ENCODE peak calls at places on chromosomes 5 and 9, in eight cellular contexts. C is endothelial cell of umbilical vein, S is mesenchymal stem cell, R is lower lobe of right lung, L is right cardiac atrium, U is brain microvascular endothelial cell, M is HCT116, W is ovary. Y is an unnamed sample.

GRCh38 chr5:157989296-157989695 is 130.4 kb upstream of the CLINT1 start:
- DNase-seq in L (no peak), M (no peak), W (no peak), U (peak; percentile 12), C (no peak), R (no peak), S (no peak), Y (no peak)

GRCh38 chr5:1517838-1518237 is 5.9 kb downstream of the LPCAT1 start:
- DNase-seq in R (peak; percentile 52), W (peak; percentile 10), S (no peak), U (no peak), C (no peak), L (peak; percentile 50), M (no peak), Y (no peak)

GRCh38 chr9:124257865-124258764 is at the start of gene NEK6:
- DNase-seq in L (peak; percentile 80), C (peak; percentile 32), R (peak; percentile 73), S (peak; percentile 75), W (peak; percentile 62), U (no peak), M (no peak), Y (no peak)

GRCh38 chr5:137666109-137666850 is 69.6 kb downstream of the KLHL3 start:
- DNase-seq in M (no peak), L (peak; percentile 53), W (no peak), S (no peak), C (peak; percentile 53), R (no peak), U (peak; percentile 50), Y (no peak)

GRCh38 chr9:12973702-12974101 is 198.9 kb downstream of the LURAP1L start:
- DNase-seq in M (no peak), R (no peak), C (no peak), U (no peak), L (no peak), S (no peak), W (no peak), Y (no peak)

GRCh38 chr9:136572003-136572595 is 26.3 kb upstream of the NOTCH1 start:
- DNase-seq in C (no peak), S (peak; percentile 72), M (no peak), U (peak; percentile 69), W (no peak), L (peak; percentile 85), R (no peak), Y (no peak)

GRCh38 chr5:139524446-139524845 is 36.7 kb upstream of the UBE2D2 start:
- DNase-seq in L (no peak), M (no peak), W (no peak), R (no peak), U (no peak), S (no peak), C (no peak), Y (no peak)

GRCh38 chr5:67160985-67161384 is 35.6 kb downstream of the CD180 start:
- DNase-seq in U (peak; percentile 27), R (no peak), M (no peak), S (no peak), W (no peak), C (no peak), L (no peak), Y (no peak)

GRCh38 chr5:10856646-10857332 is 95.8 kb upstream of the DAP start:
- DNase-seq in R (no peak), S (peak; percentile 84), L (peak; percentile 80), C (peak; percentile 30), U (peak; percentile 73), W (peak; percentile 71), M (no peak), Y (no peak)

GRCh38 chr9:20236676-20237075 is 385.6 kb downstream of the MLLT3 start:
- DNase-seq in R (no peak), M (no peak), C (no peak), S (no peak), L (no peak), W (no peak), U (no peak), Y (no peak)

GRCh38 chr5:140964356-140964755 is 1.9 kb upstream of the PCDHAC2 start:
- DNase-seq in C (no peak), L (no peak), W (no peak), U (no peak), M (no peak), R (no peak), S (no peak), Y (no peak)

GRCh38 chr9:128371622-128372117 is 496 bp downstream of the URM1 start:
- DNase-seq in S (no peak), R (no peak), W (no peak), L (no peak), U (no peak), M (no peak), C (peak; percentile 37), Y (no peak)

GRCh38 chr5:103295871-103296270 is 37.3 kb downstream of the MACIR start:
- DNase-seq in R (no peak), S (no peak), W (no peak), U (no peak), M (no peak), C (no peak), L (no peak), Y (no peak)

GRCh38 chr5:170917113-170917512 is 55.3 kb downstream of the RANBP17 start:
- DNase-seq in R (no peak), U (no peak), S (no peak), W (no peak), L (no peak), M (no peak), C (peak; percentile 6), Y (no peak)

GRCh38 chr5:109453251-109453650 is 43.5 kb upstream of the PJA2 start:
- DNase-seq in L (no peak), W (no peak), U (no peak), C (no peak), M (no peak), S (peak; percentile 48), R (no peak), Y (no peak)

GRCh38 chr5:178986326-178986960 is 8.7 kb downstream of the GRM6 start:
- DNase-seq in L (no peak), U (no peak), C (no peak), R (no peak), S (no peak), M (no peak), W (no peak), Y (no peak)

DNA sequence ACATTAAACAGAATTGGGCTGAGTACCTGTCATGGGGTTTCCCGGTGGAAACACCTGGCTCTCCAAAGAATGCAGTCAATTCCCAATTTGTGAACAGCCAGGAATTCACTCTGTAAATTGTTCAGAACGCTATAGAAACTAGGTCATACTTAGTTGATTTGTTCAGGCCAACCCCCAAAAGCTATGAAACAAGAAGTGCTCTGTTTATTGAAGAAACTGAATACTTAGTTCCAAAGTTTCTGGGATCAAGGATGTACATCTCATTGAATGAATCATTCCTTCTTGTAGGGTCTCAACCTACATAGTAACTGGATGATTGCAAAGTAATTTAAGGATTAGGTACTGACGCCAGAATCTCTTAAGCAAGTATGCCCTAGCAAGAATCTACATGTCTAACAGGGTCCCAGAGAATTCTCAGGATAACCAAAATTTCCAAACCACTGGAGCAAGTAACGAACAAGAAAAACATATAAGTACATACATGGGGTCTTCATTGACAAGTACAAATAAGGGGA is 659 bp upstream of the TUSC1 start:
- DNase-seq in S (no peak), M (no peak), R (no peak), L (no peak), U (no peak), W (no peak), C (peak; percentile 3), Y (no peak)
- H3K4me3 ChIP-seq in S (peak overlapping the region; percentile 81), M (no peak overlapping the region), R (peak overlapping the region; percentile 88), L (peak overlapping the region; percentile 63), U (peak overlapping the region; percentile 67), W (peak overlapping the region; percentile 58), C (peak overlapping the region; percentile 68), Y (peak overlapping the region; percentile 99)

GRCh38 chr9:126880226-126880946 is 19.9 kb downstream of the ZBTB34 start:
- DNase-seq in U (no peak), R (no peak), W (no peak), C (no peak), S (no peak), L (no peak), M (no peak), Y (no peak)
- H3K27ac ChIP-seq in U (no peak overlapping the region), R (no peak overlapping the region), W (no peak overlapping the region), C (no peak overlapping the region), S (no peak overlapping the region), L (no peak overlapping the region), M (no peak overlapping the region), Y (no peak overlapping the region)

DNA sequence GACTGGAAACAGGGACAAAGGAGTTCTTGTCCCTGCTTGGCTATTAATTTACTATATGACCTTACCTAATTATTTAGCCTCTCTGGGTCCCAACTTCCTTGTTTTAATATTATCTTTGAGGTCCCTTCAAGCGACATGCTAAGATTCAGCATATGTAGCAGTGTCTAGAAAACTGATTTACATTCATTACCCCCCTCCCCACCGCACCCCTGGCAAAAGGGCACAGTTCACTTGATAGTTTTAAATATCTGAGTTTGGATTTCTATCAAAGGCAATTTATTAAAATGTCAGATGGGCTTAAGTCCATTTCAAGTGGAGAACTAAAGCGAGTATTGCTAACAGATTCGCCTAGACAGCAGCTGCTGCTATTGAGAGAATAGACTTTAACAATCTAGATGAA is 3.9 kb downstream of the CEMIP2 start:
- DNase-seq in S (no peak), C (no peak), W (no peak), L (no peak), M (no peak), U (no peak), R (no peak), Y (no peak)
- H3K4me3 ChIP-seq in S (no peak overlapping the region), C (no peak overlapping the region), W (no peak overlapping the region), L (no peak overlapping the region), M (no peak overlapping the region), U (no peak overlapping the region), R (peak overlapping the region; percentile 88), Y (no peak overlapping the region)

GRCh38 chr5:151023047-151023615 is 2.7 kb downstream of the GPX3 start:
- DNase-seq in M (no peak), L (peak; percentile 91), S (no peak), W (peak; percentile 54), C (peak; percentile 52), R (peak; percentile 55), U (peak; percentile 35), Y (no peak)
- H3K27ac ChIP-seq in M (no peak overlapping the region), L (peak overlapping the region; percentile 93), S (no peak overlapping the region), W (no peak overlapping the region), C (peak overlapping the region; percentile 2), R (peak overlapping the region; percentile 93), U (no peak overlapping the region), Y (no peak overlapping the region)

DNA sequence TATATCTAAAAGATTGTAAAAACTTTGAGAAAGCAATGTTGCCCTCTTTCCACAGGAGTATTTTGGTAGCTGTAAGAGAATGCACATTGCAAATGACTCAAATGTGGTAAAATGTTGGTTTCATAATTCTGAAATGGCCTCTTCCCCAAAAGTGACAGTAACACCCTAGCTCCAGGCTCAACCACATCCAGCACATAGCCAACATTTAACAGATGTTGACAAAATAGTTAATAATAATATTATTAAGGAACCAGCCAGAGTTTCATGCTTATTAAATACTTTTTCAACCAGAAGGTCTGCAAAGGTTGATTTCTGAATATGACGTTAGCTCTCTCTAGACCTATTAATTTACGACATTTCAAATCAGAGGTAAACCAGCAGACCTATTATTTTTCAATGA is 1.3 kb downstream of the ANXA1 start:
- DNase-seq in S (peak; percentile 43), U (no peak), C (peak; percentile 43), W (no peak), R (no peak), M (no peak), L (no peak), Y (no peak)
- H3K4me3 ChIP-seq in S (peak overlapping the region; percentile 88), U (peak overlapping the region; percentile 68), C (peak overlapping the region; percentile 98), W (peak overlapping the region; percentile 38), R (peak overlapping the region; percentile 53), M (peak overlapping the region; percentile 61), L (peak overlapping the region; percentile 99), Y (peak overlapping the region; percentile 85)

Y was measured in SK-N-MC.